ENCODE peak calls at places on chromosomes 4 and X, in four cellular contexts. J is lower lobe of right lung, M is left ventricle myocardium inferior, O is IMR-90. D is an unnamed sample. For H3K9me3, the result is how much of the 10 kb centered on the place peaks cover.

GRCh38 chr4:187470061-187470460 is 525.5 kb upstream of the ZFP42 start:
- DNase-seq in M (no peak), O (no peak), J (no peak), D (no peak)

GRCh38 chrX:47563801-47564315 is 2.9 kb downstream of the ARAF start:
- DNase-seq in J (no peak), O (peak), M (no peak), D (no peak)

GRCh38 chr4:156829194-156829593 is 142.4 kb downstream of the PDGFC start:
- DNase-seq in O (peak), J (no peak), M (no peak), D (no peak)

GRCh38 chr4:113684534-113685091 is 76.9 kb downstream of the CAMK2D start:
- DNase-seq in O (peak), J (no peak), M (peak), D (peak)

GRCh38 chrX:152819271-152819670 is 11.3 kb downstream of the CETN2 start:
- DNase-seq in J (no peak), O (peak), M (no peak), D (no peak)

GRCh38 chr4:8592366-8593267 is at the start of gene CPZ:
- DNase-seq in M (no peak), J (no peak), O (peak), D (no peak)

GRCh38 chr4:8383451-8384160 is 56.9 kb downstream of the ACOX3 start:
- DNase-seq in J (peak), M (peak), O (peak), D (no peak)

GRCh38 chrX:130285710-130286109 is 17.0 kb upstream of the ZNF280C start:
- DNase-seq in M (no peak), J (no peak), O (no peak), D (no peak)

GRCh38 chr4:54683616-54684346 is 26.0 kb downstream of the KIT start:
- DNase-seq in M (no peak), J (no peak), O (no peak), D (no peak)

GRCh38 chr4:184094532-184095192 is 123.0 kb downstream of the ENPP6 start:
- DNase-seq in O (no peak), M (no peak), J (no peak), D (no peak)

GRCh38 chr4:15339732-15340131 is 88.1 kb upstream of the C1QTNF7 start:
- DNase-seq in J (no peak), M (no peak), O (peak), D (no peak)

GRCh38 chr4:152278505-152279301 is 257.2 kb downstream of the FBXW7 start:
- DNase-seq in M (no peak), O (no peak), J (peak), D (peak)

GRCh38 chr4:52957791-52958190 is 95.7 kb downstream of the RASL11B start:
- DNase-seq in M (no peak), O (peak), J (no peak), D (no peak)

GRCh38 chrX:69032601-69033000 is 132.7 kb downstream of the PJA1 start:
- DNase-seq in M (no peak), J (no peak), O (peak), D (no peak)

GRCh38 chrX:69139516-69139915 is 25.7 kb downstream of the PJA1 start:
- DNase-seq in M (no peak), O (peak), J (no peak), D (no peak)

GRCh38 chr4:92450694-92451093 is 146.9 kb downstream of the GRID2 start:
- DNase-seq in O (no peak), J (no peak), M (no peak), D (no peak)

GRCh38 chrX:3345281-3346081 is 971 bp downstream of the MXRA5 start:
- DNase-seq in M (peak), J (peak), O (no peak), D (peak)

GRCh38 chrX:108312938-108313337 is 125.3 kb downstream of the COL4A6 start:
- DNase-seq in M (peak), J (peak), O (peak), D (no peak)

GRCh38 chr4:150152764-150153163 is 74.5 kb downstream of the DCLK2 start:
- DNase-seq in J (no peak), M (no peak), O (peak), D (no peak)

GRCh38 chr4:140085062-140085622 is 68.8 kb downstream of the MAML3 start:
- DNase-seq in J (no peak), M (no peak), O (peak), D (no peak)

GRCh38 chr4:122038896-122039295 is 87.0 kb upstream of the TRPC3 start:
- DNase-seq in O (no peak), J (no peak), M (no peak), D (no peak)

GRCh38 chr4:8877780-8878040 is 6.1 kb upstream of the HMX1 start:
- DNase-seq in J (no peak), M (no peak), O (no peak), D (no peak)

GRCh38 chr4:156606444-156607197 is 365.0 kb downstream of the PDGFC start:
- DNase-seq in O (peak), J (no peak), M (no peak), D (no peak)

GRCh38 chr4:25088342-25088952 is 57.7 kb upstream of the LGI2 start:
- DNase-seq in J (no peak), O (peak), M (peak), D (no peak)

GRCh38 chr4:121199742-121200561 is 35.8 kb upstream of the TNIP3 start:
- DNase-seq in O (no peak), J (no peak), M (no peak), D (no peak)

GRCh38 chr4:98469776-98470175 is 188.6 kb downstream of the TSPAN5 start:
- DNase-seq in O (peak), J (no peak), M (no peak), D (no peak)

GRCh38 chr4:38782452-38783108 is at the start of gene TLR10:
- DNase-seq in O (peak), J (no peak), M (no peak), D (peak)

GRCh38 chr4:168598191-168598590 is 101.3 kb downstream of the PALLD start:
- DNase-seq in O (no peak), M (no peak), J (no peak), D (no peak)

GRCh38 chr4:6668391-6668790 is 25.3 kb upstream of the S100P start:
- DNase-seq in O (peak), M (no peak), J (no peak), D (no peak)

GRCh38 chr4:6123976-6124375 is 76.4 kb downstream of the JAKMIP1 start:
- DNase-seq in O (no peak), M (no peak), J (no peak), D (no peak)

GRCh38 chr4:39044947-39045734 is 12.9 kb upstream of the TMEM156 start:
- DNase-seq in J (peak), O (no peak), M (peak), D (peak)

GRCh38 chrX:98071331-98071730 is 1187.6 kb downstream of the RPA4 start:
- DNase-seq in O (no peak), M (no peak), J (no peak), D (no peak)

GRCh38 chrX:95145848-95146540 is 1472.0 kb downstream of the FAM133A start:
- DNase-seq in M (no peak), O (no peak), J (no peak), D (no peak)

GRCh38 chr4:107734120-107734519 is 14.1 kb upstream of the PAPSS1 start:
- DNase-seq in O (no peak), M (no peak), J (no peak), D (no peak)

GRCh38 chrX:106894392-106894909 is 8.7 kb downstream of the RIPPLY1 start:
- DNase-seq in O (peak), J (peak), M (no peak), D (peak)

GRCh38 chrX:12791253-12792228 is at the start of gene PRPS2:
- DNase-seq in J (peak), O (peak), M (peak), D (peak)

GRCh38 chr4:103067841-103068547 is 8.6 kb downstream of the SLC9B2 start:
- DNase-seq in O (peak), M (no peak), J (no peak), D (no peak)

GRCh38 chr4:164139291-164139690 is 614.6 kb upstream of the SMIM31 start:
- DNase-seq in J (no peak), O (no peak), M (no peak), D (no peak)

GRCh38 chrX:651922-652775 is 21.6 kb downstream of the SHOX start:
- DNase-seq in M (no peak), O (no peak), J (no peak), D (no peak)

GRCh38 chrX:650274-650673 is 19.7 kb downstream of the SHOX start:
- DNase-seq in J (no peak), M (no peak), O (no peak), D (no peak)

GRCh38 chrX:646796-647195 is 16.2 kb downstream of the SHOX start:
- DNase-seq in J (no peak), M (no peak), O (no peak), D (no peak)

GRCh38 chrX:650801-651200 is 20.2 kb downstream of the SHOX start:
- DNase-seq in M (no peak), J (no peak), O (no peak), D (no peak)

DNA sequence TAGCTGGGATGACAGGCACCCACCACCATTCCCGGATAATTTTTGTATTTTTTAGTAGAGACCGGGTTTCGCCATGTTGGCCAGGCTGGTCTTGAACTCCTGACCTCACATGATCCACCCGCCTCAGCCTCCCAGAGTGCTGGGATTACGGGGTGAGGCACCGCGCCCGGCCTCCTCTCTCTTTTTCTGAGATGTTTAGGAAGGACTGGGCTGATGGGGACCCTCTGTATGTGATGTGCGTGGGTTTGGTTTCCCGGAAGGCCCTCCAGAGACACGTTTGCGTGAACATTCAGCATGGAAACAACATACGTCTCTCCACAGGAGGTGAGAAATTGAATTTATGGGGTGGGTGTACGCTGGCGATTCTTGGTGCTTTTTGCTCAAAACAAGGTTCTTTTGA is 18.6 kb downstream of the SHOX start:
- DNase-seq in J (no peak), O (no peak), M (no peak), D (no peak)
- H3K9me3 ChIP-seq in J (under half), O (under half), M (under half), D (under half)

GRCh38 chr4:32624943-32625603 is 1904.9 kb downstream of the PCDH7 start:
- DNase-seq in J (no peak), M (no peak), O (no peak), D (no peak)
- H3K9me3 ChIP-seq in J (under half), M (under half), O (under half), D (under half)

GRCh38 chrX:151702021-151702714 is 6.9 kb downstream of the PRRG3 start:
- DNase-seq in M (no peak), J (no peak), O (no peak), D (no peak)

GRCh38 chrX:151701071-151701470 is 5.8 kb downstream of the PRRG3 start:
- DNase-seq in J (no peak), O (no peak), M (no peak), D (no peak)

GRCh38 chrX:151700581-151700980 is 5.3 kb downstream of the PRRG3 start:
- DNase-seq in M (no peak), O (no peak), J (no peak), D (no peak)

GRCh38 chrX:151702741-151703352 is 7.6 kb downstream of the PRRG3 start:
- DNase-seq in O (no peak), J (no peak), M (no peak), D (no peak)

GRCh38 chrX:151701531-151701930 is 6.3 kb downstream of the PRRG3 start:
- DNase-seq in O (no peak), J (no peak), M (no peak), D (no peak)
- H3K9me3 ChIP-seq in O (under half), J (under half), M (under half), D (under half)

DNA sequence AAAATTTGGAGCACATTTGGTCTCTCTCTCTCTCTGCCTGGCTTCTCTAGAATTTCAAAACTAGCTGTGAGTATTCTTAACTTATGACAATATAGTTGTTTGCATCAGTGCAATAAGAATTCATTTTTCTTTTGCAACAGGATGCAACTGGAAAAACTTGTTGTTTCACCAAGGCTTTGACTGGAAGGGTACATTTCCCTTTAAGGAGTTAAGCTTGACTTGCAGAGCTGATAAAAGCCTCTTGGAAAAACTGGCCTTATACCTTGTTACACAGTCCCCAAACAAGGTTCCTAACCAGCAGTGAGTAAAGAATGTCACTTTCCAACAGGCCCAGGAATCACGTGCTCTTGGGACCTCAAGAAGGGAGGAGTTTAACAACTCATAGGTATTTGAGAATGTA is 25.9 kb upstream of the ZNF718 start:
- DNase-seq in J (no peak), M (no peak), O (no peak), D (no peak)
- H3K9me3 ChIP-seq in J (half or more), M (half or more), O (half or more), D (half or more)

GRCh38 chrX:103124284-103124683 is 31.3 kb upstream of the NXF3 start:
- DNase-seq in O (no peak), M (no peak), J (no peak), D (no peak)

DNA sequence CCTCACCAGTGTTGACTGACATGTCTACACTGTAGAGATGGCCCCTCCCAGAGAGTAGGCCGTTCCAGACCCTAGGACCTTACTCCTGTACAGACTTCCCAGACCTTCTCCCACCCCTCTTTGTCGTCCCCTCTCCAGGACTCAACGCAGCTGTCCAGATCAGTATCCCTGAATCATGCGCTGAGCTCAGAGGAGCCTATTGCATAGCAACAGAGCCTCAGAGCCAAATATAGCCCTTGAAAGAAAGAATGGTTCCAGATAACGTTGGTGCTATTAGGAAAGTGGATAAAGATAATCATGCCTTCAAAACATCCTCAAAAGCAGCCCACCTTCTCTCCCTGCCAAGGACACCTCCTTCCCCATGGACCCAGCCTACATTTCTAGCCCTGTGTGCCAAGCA is 27.8 kb upstream of the NXF3 start:
- DNase-seq in O (no peak), J (no peak), M (no peak), D (no peak)
- H3K9me3 ChIP-seq in O (under half), J (under half), M (under half), D (under half)

GRCh38 chr4:18391370-18391728 is 369.8 kb upstream of the LCORL start:
- DNase-seq in M (no peak), J (no peak), O (no peak), D (no peak)

GRCh38 chr4:18394656-18395055 is 373.1 kb upstream of the LCORL start:
- DNase-seq in O (no peak), J (no peak), M (no peak), D (no peak)

GRCh38 chr4:18388029-18388428 is 366.5 kb upstream of the LCORL start:
- DNase-seq in M (no peak), O (no peak), J (no peak), D (no peak)

GRCh38 chr4:18389118-18389517 is 367.6 kb upstream of the LCORL start:
- DNase-seq in J (no peak), M (no peak), O (no peak), D (no peak)

GRCh38 chr4:18390655-18391369 is 369.3 kb upstream of the LCORL start:
- DNase-seq in J (no peak), M (no peak), O (no peak), D (no peak)
- H3K9me3 ChIP-seq in J (under half), M (under half), O (under half), D (under half)

GRCh38 chr4:174912919-174913543 is 5.1 kb upstream of the ADAM29 start:
- DNase-seq in M (no peak), O (no peak), J (no peak), D (no peak)
- H3K9me3 ChIP-seq in M (under half), O (under half), J (under half), D (under half)

D was measured in mucosa of descending colon.